ENCODE peak calls at places on chromosomes 7 and 10, in seven cellular contexts. One of them, this sample, is unnamed.

GRCh38 chr10:7561216-7561893 is 105.4 kb downstream of the ITIH5 start:
- DNase-seq in breast epithelium: peak
- DNase-seq in uterus: peak
- DNase-seq in right lobe of liver: peak
- DNase-seq in ovary: peak
- DNase-seq in IMR-90: no peak
- DNase-seq in spleen: no peak
- DNase-seq in this sample: no peak

GRCh38 chr10:97740613-97741012 is 3.7 kb downstream of the ZFYVE27 start:
- DNase-seq in breast epithelium: no peak
- DNase-seq in uterus: no peak
- DNase-seq in right lobe of liver: no peak
- DNase-seq in ovary: peak
- DNase-seq in IMR-90: no peak
- DNase-seq in spleen: no peak
- DNase-seq in this sample: no peak

GRCh38 chr7:24152907-24153513 is 131.0 kb upstream of the NPY start:
- DNase-seq in breast epithelium: no peak
- DNase-seq in uterus: no peak
- DNase-seq in right lobe of liver: no peak
- DNase-seq in ovary: no peak
- DNase-seq in IMR-90: no peak
- DNase-seq in spleen: no peak
- DNase-seq in this sample: no peak

GRCh38 chr10:7797582-7797981 is 9.6 kb downstream of the ATP5F1C start:
- DNase-seq in breast epithelium: no peak
- DNase-seq in uterus: no peak
- DNase-seq in right lobe of liver: no peak
- DNase-seq in ovary: peak
- DNase-seq in IMR-90: peak
- DNase-seq in spleen: no peak
- DNase-seq in this sample: no peak

GRCh38 chr10:71246591-71247143 is 34.3 kb downstream of the UNC5B start:
- DNase-seq in breast epithelium: no peak
- DNase-seq in uterus: no peak
- DNase-seq in right lobe of liver: no peak
- DNase-seq in ovary: no peak
- DNase-seq in IMR-90: no peak
- DNase-seq in spleen: no peak
- DNase-seq in this sample: no peak

GRCh38 chr7:95550546-95550945 is 45.8 kb downstream of the PDK4 start:
- DNase-seq in breast epithelium: no peak
- DNase-seq in uterus: peak
- DNase-seq in right lobe of liver: no peak
- DNase-seq in ovary: no peak
- DNase-seq in IMR-90: no peak
- DNase-seq in spleen: no peak
- DNase-seq in this sample: no peak

GRCh38 chr10:43854042-43854441 is 205.4 kb upstream of the ZNF32 start:
- DNase-seq in breast epithelium: peak
- DNase-seq in uterus: no peak
- DNase-seq in right lobe of liver: no peak
- DNase-seq in ovary: no peak
- DNase-seq in IMR-90: peak
- DNase-seq in spleen: no peak
- DNase-seq in this sample: no peak

GRCh38 chr7:55335151-55335550 is 30.0 kb upstream of the LANCL2 start:
- DNase-seq in breast epithelium: no peak
- DNase-seq in uterus: no peak
- DNase-seq in right lobe of liver: no peak
- DNase-seq in ovary: no peak
- DNase-seq in IMR-90: no peak
- DNase-seq in spleen: no peak
- DNase-seq in this sample: no peak

GRCh38 chr7:101465131-101465530 is 102.5 kb downstream of the COL26A1 start:
- DNase-seq in breast epithelium: no peak
- DNase-seq in uterus: no peak
- DNase-seq in right lobe of liver: no peak
- DNase-seq in ovary: no peak
- DNase-seq in IMR-90: no peak
- DNase-seq in spleen: peak
- DNase-seq in this sample: no peak

GRCh38 chr10:99374526-99374925 is 45.4 kb downstream of the CNNM1 start:
- DNase-seq in breast epithelium: no peak
- DNase-seq in uterus: no peak
- DNase-seq in right lobe of liver: no peak
- DNase-seq in ovary: no peak
- DNase-seq in IMR-90: no peak
- DNase-seq in spleen: no peak
- DNase-seq in this sample: no peak

GRCh38 chr7:107971613-107972012 is 31.3 kb downstream of the LAMB1 start:
- DNase-seq in breast epithelium: no peak
- DNase-seq in uterus: peak
- DNase-seq in right lobe of liver: no peak
- DNase-seq in ovary: no peak
- DNase-seq in IMR-90: peak
- DNase-seq in spleen: no peak
- DNase-seq in this sample: no peak

GRCh38 chr7:87231243-87231642 is 11.7 kb upstream of the TMEM243 start:
- DNase-seq in breast epithelium: peak
- DNase-seq in uterus: no peak
- DNase-seq in right lobe of liver: peak
- DNase-seq in ovary: no peak
- DNase-seq in IMR-90: no peak
- DNase-seq in spleen: no peak
- DNase-seq in this sample: no peak

GRCh38 chr7:21568762-21569161 is 25.9 kb downstream of the DNAH11 start:
- DNase-seq in breast epithelium: no peak
- DNase-seq in uterus: no peak
- DNase-seq in right lobe of liver: no peak
- DNase-seq in ovary: no peak
- DNase-seq in IMR-90: no peak
- DNase-seq in spleen: no peak
- DNase-seq in this sample: no peak

DNA sequence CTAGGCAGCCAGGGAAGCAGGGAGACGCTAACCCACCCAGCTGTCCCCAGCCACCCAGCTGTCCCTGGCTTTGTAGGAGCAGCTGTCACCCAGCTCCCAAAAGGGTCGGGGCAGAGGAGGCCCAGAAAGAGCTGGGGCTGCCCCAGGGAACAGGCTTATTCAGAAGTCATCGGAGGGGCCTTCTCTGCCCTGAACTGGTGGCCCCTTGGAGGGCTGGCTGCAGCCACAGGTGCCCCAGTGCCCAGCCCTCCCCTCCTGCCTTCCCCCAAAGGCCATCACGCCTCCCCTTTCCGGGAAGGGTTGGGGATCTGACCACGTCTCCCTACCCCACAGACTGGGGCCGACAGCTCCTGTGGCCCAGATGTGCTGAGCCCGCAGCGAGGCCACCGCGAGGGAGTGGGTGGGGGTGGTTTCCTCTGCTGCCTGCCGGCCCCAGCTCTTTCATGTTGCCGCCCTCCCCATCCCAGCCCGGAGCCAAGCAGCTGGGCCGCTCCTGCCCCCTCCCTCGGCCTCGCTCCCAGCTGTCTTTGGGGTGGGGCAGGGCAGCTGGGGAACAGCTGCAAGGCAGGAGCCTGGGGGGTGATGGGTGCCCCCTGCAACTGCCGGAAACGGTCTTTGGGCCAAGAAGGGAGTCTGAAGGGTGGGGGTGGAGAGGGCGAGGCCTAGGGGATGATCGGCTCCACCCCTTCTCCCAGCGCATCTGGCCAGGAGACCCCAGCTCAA is 16.8 kb downstream of the TRIM8 start:
- DNase-seq in breast epithelium: no peak
- DNase-seq in uterus: no peak
- DNase-seq in right lobe of liver: peak
- DNase-seq in ovary: peak
- DNase-seq in IMR-90: peak
- DNase-seq in spleen: peak
- DNase-seq in this sample: peak
- TF ChIP-seq POLR2A in breast epithelium: no peak
- TF ChIP-seq POLR2A in uterus: no peak
- TF ChIP-seq POLR2A in right lobe of liver: no peak
- TF ChIP-seq POLR2A in ovary: no peak
- TF ChIP-seq POLR2A in IMR-90: no peak
- TF ChIP-seq POLR2A in spleen: no peak
- TF ChIP-seq POLR2A in this sample: no peak

GRCh38 chr10:76621886-76622620 is 1015.6 kb downstream of the KCNMA1 start:
- DNase-seq in breast epithelium: no peak
- DNase-seq in uterus: no peak
- DNase-seq in right lobe of liver: no peak
- DNase-seq in ovary: no peak
- DNase-seq in IMR-90: no peak
- DNase-seq in spleen: no peak
- DNase-seq in this sample: no peak
- TF ChIP-seq POLR2A in breast epithelium: no peak
- TF ChIP-seq POLR2A in uterus: no peak
- TF ChIP-seq POLR2A in right lobe of liver: no peak
- TF ChIP-seq POLR2A in ovary: no peak
- TF ChIP-seq POLR2A in IMR-90: no peak
- TF ChIP-seq POLR2A in spleen: no peak
- TF ChIP-seq POLR2A in this sample: no peak

DNA sequence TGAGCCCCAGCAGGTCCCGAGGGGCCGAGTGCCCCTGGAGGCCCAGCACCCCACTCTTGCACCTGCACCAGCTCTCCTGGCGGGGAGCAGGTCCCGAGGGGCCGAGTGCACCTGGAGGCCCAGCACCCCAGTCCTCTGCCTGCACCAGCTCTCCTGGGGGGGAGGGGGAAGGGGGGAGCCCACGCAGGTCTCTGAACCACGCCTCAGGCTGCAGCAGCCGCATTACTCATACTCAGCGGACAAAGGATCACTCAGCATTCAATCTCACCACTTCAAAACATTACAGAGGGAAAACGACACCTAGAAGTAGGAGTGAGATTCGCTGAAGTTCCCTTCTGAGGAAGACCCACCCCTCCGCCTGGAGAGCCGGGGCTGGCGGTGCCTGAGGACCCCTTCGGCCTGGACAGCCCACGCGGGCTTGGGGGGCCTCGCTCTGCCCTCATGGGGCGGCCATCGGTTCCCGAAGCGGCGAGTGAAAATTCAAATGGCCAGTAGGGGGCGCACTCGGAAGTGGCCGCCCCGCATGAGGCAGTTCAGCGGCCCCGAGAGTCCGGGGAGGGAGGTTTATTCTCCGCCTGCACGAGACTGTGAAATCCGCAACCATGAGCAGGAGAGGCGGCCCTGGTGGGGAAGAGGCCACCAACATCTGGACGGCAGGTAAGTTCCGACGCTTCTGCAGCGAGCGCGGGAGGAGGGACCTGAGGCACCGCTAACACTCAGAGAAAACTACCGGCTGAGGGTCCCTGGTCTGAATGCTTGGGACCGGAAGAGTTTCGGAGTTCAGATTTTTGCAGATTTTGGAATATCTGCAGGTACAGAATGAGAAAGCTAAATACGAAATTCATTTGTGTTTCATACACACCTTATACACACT is 1.1 kb upstream of the GPER1 start:
- DNase-seq in breast epithelium: peak
- DNase-seq in uterus: peak
- DNase-seq in right lobe of liver: peak
- DNase-seq in ovary: peak
- DNase-seq in IMR-90: peak
- DNase-seq in spleen: peak
- DNase-seq in this sample: peak
- TF ChIP-seq POLR2A in breast epithelium: no peak
- TF ChIP-seq POLR2A in uterus: peak
- TF ChIP-seq POLR2A in right lobe of liver: no peak
- TF ChIP-seq POLR2A in ovary: no peak
- TF ChIP-seq POLR2A in IMR-90: no peak
- TF ChIP-seq POLR2A in spleen: no peak
- TF ChIP-seq POLR2A in this sample: no peak

DNA sequence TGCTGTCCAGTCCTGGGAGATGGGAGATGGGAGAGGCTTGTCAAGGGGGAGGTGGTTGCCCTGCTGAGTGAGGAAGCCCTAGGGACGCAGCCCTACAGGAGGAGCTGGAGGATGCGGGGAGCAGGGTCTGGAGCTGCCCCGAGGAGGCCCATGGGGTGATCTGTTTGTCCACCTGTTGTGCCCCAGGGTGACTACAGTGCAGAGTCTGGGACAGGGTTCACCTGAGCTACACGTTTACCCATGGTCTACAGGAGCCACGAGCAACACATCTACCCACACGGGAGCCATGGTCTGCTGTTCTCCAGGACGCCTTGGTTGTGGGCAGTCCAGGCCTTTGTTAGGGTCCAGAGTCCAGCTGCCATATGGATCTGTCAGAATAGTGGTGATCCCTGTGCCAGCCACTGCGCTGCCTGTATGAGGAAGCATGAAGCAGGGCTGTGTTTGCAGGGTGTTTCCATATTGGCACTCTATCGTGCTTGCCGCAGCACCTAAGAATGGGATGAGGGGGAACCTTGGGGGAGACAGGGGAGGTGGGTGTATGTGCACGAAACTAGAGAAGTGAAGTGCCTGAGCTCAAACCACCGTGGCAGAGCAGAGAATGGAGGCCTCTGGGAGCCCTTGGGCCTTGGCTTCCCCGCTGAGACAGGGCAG is 23.7 kb downstream of the ZNF775 start:
- DNase-seq in breast epithelium: no peak
- DNase-seq in uterus: no peak
- DNase-seq in right lobe of liver: no peak
- DNase-seq in ovary: peak
- DNase-seq in IMR-90: no peak
- DNase-seq in spleen: no peak
- DNase-seq in this sample: no peak
- TF ChIP-seq POLR2A in breast epithelium: no peak
- TF ChIP-seq POLR2A in uterus: no peak
- TF ChIP-seq POLR2A in right lobe of liver: no peak
- TF ChIP-seq POLR2A in ovary: no peak
- TF ChIP-seq POLR2A in IMR-90: no peak
- TF ChIP-seq POLR2A in spleen: no peak
- TF ChIP-seq POLR2A in this sample: no peak

GRCh38 chr7:106217089-106217542 is 67.7 kb downstream of the NAMPT start:
- DNase-seq in breast epithelium: peak
- DNase-seq in uterus: peak
- DNase-seq in right lobe of liver: peak
- DNase-seq in ovary: peak
- DNase-seq in IMR-90: peak
- DNase-seq in spleen: peak
- DNase-seq in this sample: no peak
- TF ChIP-seq POLR2A in breast epithelium: no peak
- TF ChIP-seq POLR2A in uterus: no peak
- TF ChIP-seq POLR2A in right lobe of liver: peak
- TF ChIP-seq POLR2A in ovary: no peak
- TF ChIP-seq POLR2A in IMR-90: no peak
- TF ChIP-seq POLR2A in spleen: no peak
- TF ChIP-seq POLR2A in this sample: no peak

This sample was measured in GM12891.